ENCODE peak calls at places on chromosome 10, in six cellular contexts. O is ascending aorta; K is AG09309; V is glutamatergic neuron; J is fibroblast of lung; T is CD4-positive, alpha-beta T cell. H is an unnamed sample.

GRCh38 chr10:13392701-13393100 is 44.6 kb upstream of the SEPHS1 start:
- DNase-seq in T (no peak), V (no peak), J (no peak), K (no peak), O (no peak), H (no peak)

GRCh38 chr10:131702521-131703356 is 198.1 kb upstream of the PPP2R2D start:
- DNase-seq in J (no peak), O (no peak), T (no peak), V (no peak), K (no peak), H (no peak)

GRCh38 chr10:91495402-91495801 is 85.3 kb downstream of the HECTD2 start:
- DNase-seq in K (no peak), J (peak; percentile 62), V (no peak), T (no peak), O (no peak), H (no peak)

GRCh38 chr10:58282615-58283014 is 13.7 kb downstream of the CISD1 start:
- DNase-seq in T (no peak), K (no peak), V (no peak), O (no peak), J (no peak), H (no peak)

GRCh38 chr10:32332299-32332750 is 14.6 kb downstream of the EPC1 start:
- DNase-seq in V (no peak), O (no peak), J (peak; percentile 13), K (no peak), T (peak; percentile 78), H (peak; percentile 25)

GRCh38 chr10:44125879-44126675 is 258.8 kb downstream of the CXCL12 start:
- DNase-seq in J (peak; percentile 66), T (no peak), V (no peak), O (no peak), K (peak; percentile 82), H (no peak)

GRCh38 chr10:31142026-31142425 is 110.4 kb upstream of the ZNF438 start:
- DNase-seq in O (no peak), T (no peak), K (peak; percentile 67), J (peak; percentile 90), V (no peak), H (no peak)

GRCh38 chr10:101246639-101247038 is 17.4 kb upstream of the LBX1 start:
- DNase-seq in J (no peak), T (no peak), V (no peak), O (no peak), K (no peak), H (no peak)

GRCh38 chr10:6813876-6814275 is 233.8 kb upstream of the PRKCQ start:
- DNase-seq in J (no peak), K (no peak), V (no peak), T (no peak), O (no peak), H (no peak)

GRCh38 chr10:11724938-11725776 is 17.0 kb upstream of the ECHDC3 start:
- DNase-seq in T (no peak), O (no peak), J (peak; percentile 85), K (peak; percentile 42), V (no peak), H (no peak)

GRCh38 chr10:5362873-5363272 is 1.9 kb upstream of the UCN3 start:
- DNase-seq in J (no peak), T (no peak), K (no peak), V (no peak), O (no peak), H (no peak)

DNA sequence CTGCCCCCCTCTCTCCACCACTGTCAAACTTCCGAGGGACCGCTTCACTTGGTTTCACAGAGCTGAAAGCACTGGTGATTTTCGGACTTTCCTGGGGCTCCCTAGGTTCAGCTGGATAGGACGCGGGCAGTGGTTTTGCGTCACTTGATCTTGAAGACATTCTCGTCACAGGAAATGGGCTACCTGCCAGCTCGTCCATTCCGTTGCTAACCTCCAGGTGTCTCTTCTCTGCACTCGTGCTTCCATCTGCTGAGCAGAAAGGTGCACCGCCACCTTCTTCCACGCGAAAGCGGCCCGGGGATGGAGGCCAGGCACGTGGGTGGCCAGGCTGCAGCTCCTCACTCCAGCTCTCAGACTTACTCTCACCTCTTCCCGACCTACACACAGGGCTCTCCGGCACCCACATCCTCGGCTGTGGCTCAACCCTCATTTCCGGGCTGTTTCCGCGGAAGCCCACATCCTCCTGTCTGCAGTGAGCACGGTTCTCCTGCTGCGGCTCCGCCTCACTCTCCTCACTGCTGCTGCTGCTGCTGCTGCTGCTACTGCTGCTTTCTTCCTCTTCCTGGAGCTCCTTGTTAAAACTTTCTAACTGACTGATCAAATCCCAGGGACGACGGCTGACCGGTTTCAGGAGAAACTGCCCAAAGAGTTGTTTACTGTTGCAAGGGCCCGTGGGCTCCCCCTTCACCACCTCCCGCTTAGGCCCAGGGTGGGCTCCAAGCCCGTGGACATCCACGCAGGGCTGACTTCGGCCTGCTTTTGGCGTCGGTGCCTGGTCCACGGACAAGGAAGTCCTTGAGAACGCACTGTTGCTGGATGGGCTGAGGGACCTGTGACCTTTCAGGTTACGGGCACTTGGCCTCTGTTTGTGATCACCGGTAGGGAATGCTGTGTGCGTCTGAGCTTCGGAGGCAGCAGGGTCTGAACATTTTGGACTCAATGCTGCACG is 32.1 kb downstream of the JCAD start:
- DNase-seq in O (peak; percentile 22), J (no peak), T (peak; percentile 90), V (no peak), K (no peak), H (peak; percentile 44)
- TF ChIP-seq CTCF in O (no peak), J (no peak), T (peak; percentile 25), V (no peak), K (no peak), H (no peak)

GRCh38 chr10:27730041-27730440 is 15.6 kb downstream of the MKX start:
- DNase-seq in V (no peak), J (no peak), T (no peak), O (no peak), K (no peak), H (no peak)

GRCh38 chr10:27723436-27723835 is 22.2 kb downstream of the MKX start:
- DNase-seq in J (peak; percentile 43), V (no peak), O (no peak), T (no peak), K (peak; percentile 95), H (no peak)

GRCh38 chr10:27720529-27720928 is 25.1 kb downstream of the MKX start:
- DNase-seq in T (no peak), O (no peak), K (no peak), J (no peak), V (no peak), H (no peak)

GRCh38 chr10:27719052-27719451 is 26.6 kb downstream of the MKX start:
- DNase-seq in V (no peak), T (no peak), O (no peak), K (no peak), J (no peak), H (no peak)

DNA sequence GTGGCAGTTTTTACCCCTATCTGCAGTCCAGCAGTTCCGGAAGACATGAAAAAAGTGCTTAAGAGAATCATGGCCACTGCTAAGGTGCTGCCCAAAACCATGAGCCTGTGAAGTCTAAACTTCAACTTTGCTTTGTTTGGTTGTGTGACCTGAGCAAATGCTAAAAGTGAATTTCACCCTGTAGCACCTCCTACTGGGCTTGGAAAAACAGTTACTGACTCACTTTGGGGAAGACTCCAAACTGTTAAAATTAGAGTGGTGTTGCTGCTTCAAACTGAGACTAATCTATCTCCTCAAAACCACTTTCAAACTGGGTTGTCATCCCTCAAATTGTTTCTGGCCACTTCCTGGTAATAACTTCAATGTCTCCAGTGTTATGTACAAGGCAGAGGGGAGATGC is 21.3 kb downstream of the MKX start:
- DNase-seq in K (no peak), T (no peak), J (no peak), V (no peak), O (no peak), H (no peak)
- TF ChIP-seq CTCF in K (peak; percentile 55), T (no peak), J (peak; percentile 27), V (no peak), O (peak; percentile 37), H (no peak)

DNA sequence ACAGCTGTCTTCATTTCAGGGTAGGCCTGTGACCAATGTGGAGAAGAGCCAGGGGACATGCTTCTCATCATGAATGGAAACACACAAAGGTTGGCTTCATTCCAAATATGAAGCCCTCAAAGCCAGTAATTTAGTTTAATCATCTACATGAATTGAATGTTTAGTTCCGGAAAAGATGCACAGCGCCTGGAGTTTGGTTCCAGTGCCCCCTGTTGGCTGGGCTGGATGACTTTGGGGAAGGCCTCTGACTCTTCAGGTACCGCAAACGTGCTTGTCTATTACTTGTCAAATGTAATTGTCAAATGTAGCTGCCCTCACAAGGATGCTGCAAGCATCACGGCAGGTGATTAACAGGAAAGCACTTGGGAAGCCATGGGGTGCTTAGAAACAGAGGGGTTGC is 130.7 kb downstream of the ADRA2A start:
- DNase-seq in J (no peak), T (no peak), V (no peak), O (no peak), K (no peak), H (no peak)
- TF ChIP-seq CTCF in J (peak; percentile 1), T (no peak), V (no peak), O (no peak), K (no peak), H (no peak)

GRCh38 chr10:69934768-69935167 is 117.9 kb upstream of the MACROH2A2 start:
- DNase-seq in T (no peak), O (no peak), K (no peak), J (no peak), V (no peak), H (no peak)
- TF ChIP-seq CTCF in T (no peak), O (no peak), K (peak; percentile 11), J (no peak), V (no peak), H (no peak)

GRCh38 chr10:127354992-127355391 is 158.6 kb upstream of the INSYN2A start:
- DNase-seq in T (no peak), O (no peak), V (no peak), J (peak; percentile 38), K (no peak), H (no peak)
- TF ChIP-seq CTCF in T (no peak), O (no peak), V (no peak), J (peak; percentile 40), K (no peak), H (no peak)

DNA sequence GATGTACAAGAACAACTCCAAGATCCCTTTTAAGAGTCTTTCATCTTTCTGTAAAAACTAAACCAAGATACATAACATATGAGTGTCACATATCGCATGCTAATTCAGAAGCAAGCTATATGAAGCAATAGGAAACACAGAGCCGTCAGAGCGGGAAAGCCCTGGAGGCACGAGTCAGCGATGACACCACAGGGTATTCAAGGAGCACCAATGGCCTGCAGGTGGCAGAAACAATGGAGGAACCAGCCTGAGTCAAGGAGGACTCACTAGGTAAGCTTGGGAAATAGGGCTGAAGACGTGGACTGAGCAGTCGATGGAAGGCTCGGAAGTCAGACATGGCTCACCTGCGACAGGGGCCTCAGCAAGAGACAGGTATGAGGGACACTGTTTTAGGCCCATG is 214.4 kb downstream of the FAM107B start:
- DNase-seq in K (no peak), J (peak; percentile 38), T (no peak), V (peak; percentile 46), O (no peak), H (no peak)
- TF ChIP-seq CTCF in K (no peak), J (no peak), T (no peak), V (no peak), O (no peak), H (no peak)

DNA sequence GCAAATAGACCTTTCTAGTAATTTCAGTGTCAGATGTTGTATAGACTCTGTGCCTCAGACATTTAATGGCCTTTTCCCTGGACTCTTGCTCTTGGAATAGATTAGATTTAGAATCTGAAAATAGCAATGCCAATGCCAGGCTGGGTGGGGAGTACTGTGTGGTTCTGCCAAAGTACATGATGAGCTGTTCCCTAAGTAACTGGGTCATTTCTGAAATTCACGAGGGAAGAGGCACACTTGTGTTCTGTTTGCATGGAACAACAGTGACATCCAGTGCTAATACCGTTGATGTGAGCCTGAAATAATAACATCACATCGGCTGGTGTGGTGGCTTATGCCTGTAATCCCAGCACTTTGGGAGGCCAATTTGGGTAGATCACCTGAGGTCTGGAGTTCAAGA is 119.1 kb downstream of the MBL2 start:
- DNase-seq in K (no peak), J (peak; percentile 11), O (no peak), V (no peak), T (no peak), H (no peak)
- TF ChIP-seq CTCF in K (peak; percentile 36), J (no peak), O (no peak), V (no peak), T (no peak), H (no peak)